ENCODE peak calls at places on chromosomes 5 and 9, in four cellular contexts. C is breast epithelium, G is right cardiac atrium, D is left ventricle myocardium inferior. S is an unnamed sample. For H3K4me1, the result is how much of the 10 kb centered on the place peaks cover.

GRCh38 chr5:14286574-14287399 is 143.6 kb downstream of the TRIO start:
- DNase-seq in D (no peak), C (no peak), G (no peak), S (no peak)

GRCh38 chr5:14595189-14595588 is 13.6 kb downstream of the OTULINL start:
- DNase-seq in C (no peak), G (no peak), D (no peak), S (no peak)

GRCh38 chr9:6014668-6015270 is 655 bp downstream of the RANBP6 start:
- DNase-seq in C (no peak), D (no peak), G (no peak), S (no peak)

GRCh38 chr5:28954074-28954473 is 1915.7 kb upstream of the CDH9 start:
- DNase-seq in G (no peak), C (no peak), D (no peak), S (no peak)

GRCh38 chr9:137682431-137682991 is 63.7 kb downstream of the EHMT1 start:
- DNase-seq in G (no peak), D (no peak), C (no peak), S (no peak)

GRCh38 chr9:131179561-131180219 is 54.3 kb downstream of the NUP214 start:
- DNase-seq in C (no peak), D (no peak), G (no peak), S (no peak)

GRCh38 chr9:135590486-135591079 is 29.0 kb downstream of the PAEP start:
- DNase-seq in G (no peak), D (no peak), C (no peak), S (no peak)

GRCh38 chr5:134435525-134435924 is 23.8 kb upstream of the CDKN2AIPNL start:
- DNase-seq in G (no peak), C (no peak), D (no peak), S (no peak)

GRCh38 chr5:17216974-17217325 is 481 bp upstream of the BASP1 start:
- DNase-seq in D (no peak), C (no peak), G (peak), S (peak)

GRCh38 chr5:149237662-149238061 is 34.0 kb upstream of the AFAP1L1 start:
- DNase-seq in C (no peak), D (no peak), G (no peak), S (no peak)

GRCh38 chr9:79408617-79409016 is 163.1 kb upstream of the TLE4 start:
- DNase-seq in G (no peak), D (no peak), C (no peak), S (no peak)

GRCh38 chr5:42951847-42952411 is 88.2 kb downstream of the ANXA2R start:
- DNase-seq in C (no peak), D (no peak), G (peak), S (peak)

GRCh38 chr5:42655982-42656660 is 100.5 kb upstream of the CCDC152 start:
- DNase-seq in G (no peak), C (no peak), D (no peak), S (no peak)

GRCh38 chr9:69200071-69200470 is 26.0 kb downstream of the TJP2 start:
- DNase-seq in D (no peak), C (no peak), G (no peak), S (no peak)

GRCh38 chr9:13089721-13090120 is 189.8 kb downstream of the MPDZ start:
- DNase-seq in D (no peak), G (no peak), C (no peak), S (no peak)

GRCh38 chr5:149271195-149271716 is 403 bp upstream of the AFAP1L1 start:
- DNase-seq in G (no peak), D (no peak), C (no peak), S (peak)

GRCh38 chr5:9596833-9597232 is 33.3 kb downstream of the TAS2R1 start:
- DNase-seq in C (no peak), G (no peak), D (no peak), S (no peak)

GRCh38 chr5:130282044-130282443 is 377.8 kb downstream of the CHSY3 start:
- DNase-seq in D (no peak), G (peak), C (no peak), S (no peak)

GRCh38 chr9:136645903-136646754 is 16.6 kb upstream of the EGFL7 start:
- DNase-seq in G (peak), D (peak), C (no peak), S (peak)

GRCh38 chr5:157913575-157913974 is 54.6 kb upstream of the CLINT1 start:
- DNase-seq in C (no peak), G (no peak), D (no peak), S (no peak)

GRCh38 chr9:33232866-33233265 is 7.1 kb upstream of the SPINK4 start:
- DNase-seq in C (no peak), D (no peak), G (no peak), S (no peak)

GRCh38 chr5:157431544-157432200 is 28.3 kb upstream of the NIPAL4 start:
- DNase-seq in C (no peak), D (no peak), G (no peak), S (no peak)

DNA sequence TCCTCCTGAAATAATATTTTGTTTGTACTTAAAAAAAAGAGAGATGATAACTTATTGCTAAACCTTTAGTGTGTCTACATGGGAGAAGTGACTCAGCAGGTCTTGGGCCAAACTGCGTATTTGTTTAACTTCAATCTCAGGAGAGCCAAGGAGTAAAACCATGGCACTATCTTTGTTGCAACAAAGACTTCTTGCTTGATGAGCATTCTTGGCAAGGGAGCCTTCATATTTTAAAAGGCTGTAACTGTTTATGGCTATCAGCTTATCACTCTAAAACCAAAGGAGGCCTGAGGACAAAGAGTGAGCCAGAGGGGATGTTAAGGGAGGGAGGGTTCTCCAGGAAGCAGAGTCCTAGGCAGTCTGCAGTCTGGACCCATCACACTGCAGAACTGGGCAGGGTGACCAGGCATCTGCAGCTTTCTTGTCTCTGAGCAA is 216.2 kb upstream of the S1PR3 start:
- DNase-seq in C (no peak), G (peak), D (no peak), S (no peak)
- H3K4me1 ChIP-seq in C (under half), G (under half), D (under half), S (under half)

GRCh38 chr5:138468966-138469539 is 3.8 kb downstream of the EGR1 start:
- DNase-seq in C (no peak), G (no peak), D (no peak), S (no peak)

GRCh38 chr5:138468133-138468965 is 3.1 kb downstream of the EGR1 start:
- DNase-seq in C (no peak), D (no peak), G (no peak), S (no peak)

GRCh38 chr5:138467711-138468132 is 2.4 kb downstream of the EGR1 start:
- DNase-seq in D (no peak), C (no peak), G (no peak), S (no peak)

GRCh38 chr5:138470322-138471285 is 5.3 kb downstream of the EGR1 start:
- DNase-seq in C (no peak), D (no peak), G (no peak), S (no peak)

GRCh38 chr5:138469540-138470321 is 4.5 kb downstream of the EGR1 start:
- DNase-seq in D (no peak), G (no peak), C (no peak), S (no peak)
- H3K4me3 ChIP-seq in D (no peak), G (no peak), C (peak), S (no peak)

DNA sequence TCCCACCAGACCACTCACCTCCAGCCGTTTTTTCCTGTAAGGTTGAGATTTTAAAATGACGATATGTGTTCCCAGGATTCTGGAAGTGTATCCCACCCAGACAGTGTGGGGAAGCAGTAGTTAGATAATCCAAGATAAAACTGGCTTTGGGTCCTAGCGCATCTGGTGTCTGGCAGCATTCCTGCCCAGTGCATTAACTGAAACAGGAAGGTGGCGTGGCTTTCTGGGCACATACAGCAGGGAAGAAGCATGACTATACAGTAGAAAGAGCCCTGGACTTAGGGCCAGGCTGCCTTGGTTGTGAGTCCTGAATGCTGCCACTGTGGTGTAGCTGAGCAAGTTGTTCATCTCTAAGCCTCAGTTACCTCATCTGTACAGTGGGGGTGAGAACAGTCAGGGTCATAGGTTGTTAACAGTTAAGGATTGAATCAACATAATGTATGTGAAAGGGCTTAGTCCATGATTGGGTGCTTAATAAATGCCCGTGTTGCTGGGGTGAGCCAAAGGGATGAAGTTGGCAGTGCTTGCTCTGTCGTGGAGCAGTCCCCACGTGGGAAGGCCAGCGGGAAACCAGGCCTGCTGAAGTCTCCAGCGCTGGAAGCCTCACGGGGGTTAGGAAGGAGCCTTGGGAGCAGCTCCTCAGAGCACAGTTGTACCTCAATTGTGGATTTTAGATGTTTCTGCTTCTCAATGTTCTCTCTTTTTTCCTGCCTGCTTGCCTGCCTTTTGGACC is 18.0 kb downstream of the CLTA start:
- DNase-seq in D (no peak), C (no peak), G (no peak), S (no peak)
- H3K27ac ChIP-seq in D (peak), C (no peak), G (peak), S (peak)

GRCh38 chr5:181167814-181168488 is 20.6 kb downstream of the OR2V2 start:
- DNase-seq in G (no peak), C (no peak), D (no peak), S (no peak)

GRCh38 chr5:181170996-181171395 is 23.6 kb downstream of the OR2V2 start:
- DNase-seq in C (no peak), D (no peak), G (no peak), S (no peak)

GRCh38 chr5:181166812-181167733 is 19.7 kb downstream of the OR2V2 start:
- DNase-seq in C (no peak), D (no peak), G (no peak), S (no peak)

GRCh38 chr5:181170237-181170830 is 22.9 kb downstream of the OR2V2 start:
- DNase-seq in D (no peak), C (no peak), G (no peak), S (no peak)

GRCh38 chr5:181168595-181169118 is 21.3 kb downstream of the OR2V2 start:
- DNase-seq in D (no peak), C (no peak), G (no peak), S (no peak)
- H3K4me1 ChIP-seq in D (under half), C (under half), G (under half), S (under half)

GRCh38 chr9:114383866-114384231 is 3.9 kb downstream of the AKNA start:
- DNase-seq in D (no peak), G (no peak), C (no peak), S (no peak)
- H3K4me3 ChIP-seq in D (no peak), G (no peak), C (no peak), S (no peak)